ENCODE peak calls at places on chromosome 15, in nine cellular contexts. V is fibroblast of lung, K is pancreas, X is prostate gland, N is colonic mucosa, O is neural progenitor cell, H is Caco-2, U is IMR-90, S is DND-41. D is an unnamed sample. For H3K9me3, the result is how much of the 10 kb centered on the place peaks cover.

GRCh38 chr15:40104296-40104864 is 4.3 kb downstream of the BMF start:
- DNase-seq in V (no peak), K (no peak), X (no peak), N (no peak), O (no peak), H (no peak), U (no peak), S (no peak), D (no peak)

GRCh38 chr15:39624806-39625205 is 43.9 kb downstream of the THBS1 start:
- DNase-seq in V (peak), K (no peak), X (no peak), N (peak), O (no peak), H (no peak), U (peak), S (no peak), D (peak)

GRCh38 chr15:89399390-89400120 is 64.9 kb upstream of the POLG start:
- DNase-seq in V (peak), K (peak), X (no peak), N (peak), O (peak), H (no peak), U (no peak), S (no peak), D (peak)

GRCh38 chr15:51390239-51390931 is 48.9 kb downstream of the GLDN start:
- DNase-seq in V (no peak), K (no peak), X (no peak), N (no peak), O (no peak), H (no peak), U (no peak), S (no peak), D (no peak)

GRCh38 chr15:32918481-32919026 is 200.8 kb downstream of the GREM1 start:
- DNase-seq in V (no peak), K (no peak), X (no peak), N (no peak), O (peak), H (no peak), U (no peak), S (no peak), D (no peak)

GRCh38 chr15:89155656-89156055 is 65.7 kb downstream of the RLBP1 start:
- DNase-seq in V (no peak), K (no peak), X (no peak), N (no peak), O (no peak), H (no peak), U (no peak), S (no peak), D (no peak)

GRCh38 chr15:83477791-83478537 is 30.8 kb downstream of the SH3GL3 start:
- DNase-seq in V (no peak), K (no peak), X (no peak), N (no peak), O (no peak), H (no peak), U (no peak), S (no peak), D (no peak)

GRCh38 chr15:89226359-89227221 is 5.2 kb upstream of the RLBP1 start:
- DNase-seq in V (no peak), K (peak), X (no peak), N (no peak), O (no peak), H (no peak), U (no peak), S (no peak), D (no peak)

GRCh38 chr15:45230246-45230965 is 21.6 kb upstream of the SLC28A2 start:
- DNase-seq in V (no peak), K (no peak), X (no peak), N (no peak), O (no peak), H (no peak), U (no peak), S (no peak), D (no peak)

GRCh38 chr15:31136612-31137328 is 35.2 kb upstream of the TRPM1 start:
- DNase-seq in V (no peak), K (no peak), X (no peak), N (no peak), O (no peak), H (no peak), U (no peak), S (no peak), D (no peak)

GRCh38 chr15:40754574-40754882 is 526 bp downstream of the RMDN3 start:
- DNase-seq in V (no peak), K (no peak), X (no peak), N (peak), O (peak), H (no peak), U (no peak), S (no peak), D (no peak)

GRCh38 chr15:68439506-68439905 is 7.5 kb upstream of the ITGA11 start:
- DNase-seq in V (no peak), K (no peak), X (no peak), N (no peak), O (no peak), H (no peak), U (no peak), S (no peak), D (no peak)

GRCh38 chr15:38868326-38869114 is 303.9 kb upstream of the RASGRP1 start:
- DNase-seq in V (peak), K (no peak), X (no peak), N (peak), O (no peak), H (peak), U (peak), S (no peak), D (no peak)

GRCh38 chr15:45454825-45455224 is 67.7 kb downstream of the SLC30A4 start:
- DNase-seq in V (peak), K (no peak), X (peak), N (peak), O (no peak), H (no peak), U (peak), S (peak), D (peak)

GRCh38 chr15:90268415-90268814 is 2.9 kb downstream of the NGRN start:
- DNase-seq in V (no peak), K (no peak), X (no peak), N (peak), O (peak), H (no peak), U (no peak), S (no peak), D (no peak)

GRCh38 chr15:66675456-66675855 is 26.6 kb upstream of the SMAD6 start:
- DNase-seq in V (no peak), K (no peak), X (no peak), N (no peak), O (no peak), H (no peak), U (no peak), S (peak), D (no peak)

GRCh38 chr15:70195808-70196304 is 98.1 kb upstream of the TLE3 start:
- DNase-seq in V (peak), K (peak), X (peak), N (peak), O (no peak), H (no peak), U (peak), S (no peak), D (no peak)

GRCh38 chr15:65990298-65990981 is 121.1 kb downstream of the RAB11A start:
- DNase-seq in V (no peak), K (no peak), X (no peak), N (no peak), O (no peak), H (no peak), U (no peak), S (no peak), D (no peak)

GRCh38 chr15:42402806-42403205 is 43.5 kb downstream of the CAPN3 start:
- DNase-seq in V (no peak), K (no peak), X (no peak), N (no peak), O (no peak), H (no peak), U (no peak), S (no peak), D (no peak)

GRCh38 chr15:71237456-71238188 is 122.4 kb downstream of the THSD4 start:
- DNase-seq in V (peak), K (no peak), X (no peak), N (peak), O (no peak), H (no peak), U (peak), S (no peak), D (no peak)

GRCh38 chr15:57595011-57595866 is 3.5 kb downstream of the MYZAP start:
- DNase-seq in V (no peak), K (peak), X (no peak), N (no peak), O (no peak), H (no peak), U (no peak), S (no peak), D (no peak)

GRCh38 chr15:65824031-65824743 is 32.1 kb upstream of the DENND4A start:
- DNase-seq in V (peak), K (peak), X (peak), N (peak), O (peak), H (peak), U (peak), S (peak), D (no peak)

GRCh38 chr15:40096094-40096876 is 12.4 kb downstream of the BMF start:
- DNase-seq in V (no peak), K (no peak), X (peak), N (no peak), O (no peak), H (no peak), U (no peak), S (no peak), D (no peak)

GRCh38 chr15:36598529-36599177 is 19.2 kb downstream of the CDIN1 start:
- DNase-seq in V (peak), K (no peak), X (no peak), N (no peak), O (no peak), H (no peak), U (peak), S (no peak), D (no peak)

GRCh38 chr15:91156175-91156726 is 56.2 kb downstream of the SV2B start:
- DNase-seq in V (no peak), K (no peak), X (no peak), N (no peak), O (no peak), H (no peak), U (no peak), S (no peak), D (no peak)

GRCh38 chr15:61654918-61655317 is 405.3 kb downstream of the VPS13C start:
- DNase-seq in V (no peak), K (no peak), X (no peak), N (no peak), O (no peak), H (no peak), U (no peak), S (no peak), D (no peak)

GRCh38 chr15:68367992-68368391 is 64.0 kb downstream of the ITGA11 start:
- DNase-seq in V (no peak), K (no peak), X (no peak), N (no peak), O (no peak), H (no peak), U (no peak), S (no peak), D (no peak)

GRCh38 chr15:44715142-44715796 is 4.0 kb downstream of the B2M start:
- DNase-seq in V (no peak), K (no peak), X (no peak), N (no peak), O (peak), H (no peak), U (no peak), S (no peak), D (no peak)

GRCh38 chr15:33742807-33743206 is 225.5 kb upstream of the CHRM5 start:
- DNase-seq in V (peak), K (no peak), X (no peak), N (no peak), O (no peak), H (no peak), U (no peak), S (no peak), D (no peak)

GRCh38 chr15:80531388-80532184 is 127.4 kb downstream of the ARNT2 start:
- DNase-seq in V (no peak), K (no peak), X (no peak), N (no peak), O (no peak), H (no peak), U (no peak), S (no peak), D (no peak)

GRCh38 chr15:85750807-85751730 is 43.7 kb downstream of the KLHL25 start:
- DNase-seq in V (no peak), K (peak), X (no peak), N (no peak), O (peak), H (peak), U (no peak), S (peak), D (no peak)

GRCh38 chr15:60592386-60593339 is 113.7 kb upstream of the ICE2 start:
- DNase-seq in V (peak), K (peak), X (peak), N (peak), O (peak), H (peak), U (peak), S (peak), D (peak)

DNA sequence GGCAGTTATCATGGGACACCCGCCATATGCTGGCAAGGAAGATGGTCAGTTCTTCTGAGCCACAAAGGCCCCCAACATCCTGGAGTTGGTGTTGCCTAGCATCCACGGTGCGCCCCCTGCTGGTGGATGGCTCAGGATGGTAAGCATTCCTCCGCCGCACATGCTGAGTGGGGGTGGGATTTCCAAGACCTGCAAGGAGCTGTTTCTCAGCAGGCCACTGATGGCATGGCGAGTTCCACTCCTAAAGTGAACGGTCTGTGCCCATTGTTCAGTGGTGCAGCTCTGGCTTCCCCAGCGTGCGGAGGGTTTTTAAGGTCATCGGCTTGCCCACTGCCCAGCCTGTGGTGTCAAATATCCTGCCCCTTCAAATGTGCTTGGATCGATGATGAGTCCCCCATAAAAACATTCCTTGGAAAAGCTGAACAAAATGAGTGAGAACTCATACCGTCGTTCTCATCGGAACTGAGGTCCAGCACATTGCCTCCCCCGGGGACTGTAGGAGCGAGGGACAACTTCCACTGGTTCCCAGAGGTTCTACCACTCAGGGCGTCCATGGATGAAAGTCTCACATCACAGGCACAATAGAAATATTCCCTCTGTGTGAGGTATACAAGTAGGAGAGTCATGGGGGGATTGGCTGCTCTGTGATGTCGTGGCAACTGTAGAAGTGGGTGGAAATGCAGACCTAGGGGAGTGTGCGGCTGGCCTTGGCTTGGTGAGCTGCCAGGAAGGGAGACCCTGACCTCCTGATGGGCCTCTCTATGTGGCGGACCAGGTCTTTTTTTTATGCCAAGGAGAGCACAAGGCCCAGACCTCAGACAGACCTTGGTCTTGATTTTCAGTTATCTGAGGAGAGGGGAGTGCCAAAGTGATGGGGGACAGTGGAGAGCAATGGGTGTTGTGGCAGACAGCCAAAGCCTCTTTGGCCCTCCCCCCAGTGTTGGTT is 102.0 kb downstream of the SNRPN start:
- DNase-seq in V (no peak), K (no peak), X (no peak), N (peak), O (no peak), H (peak), U (no peak), S (peak), D (no peak)
- H3K9me3 ChIP-seq in V (under half), K (under half), X (under half), N (under half), O (under half), H (half or more), U (half or more), S (half or more), D (under half)

DNA sequence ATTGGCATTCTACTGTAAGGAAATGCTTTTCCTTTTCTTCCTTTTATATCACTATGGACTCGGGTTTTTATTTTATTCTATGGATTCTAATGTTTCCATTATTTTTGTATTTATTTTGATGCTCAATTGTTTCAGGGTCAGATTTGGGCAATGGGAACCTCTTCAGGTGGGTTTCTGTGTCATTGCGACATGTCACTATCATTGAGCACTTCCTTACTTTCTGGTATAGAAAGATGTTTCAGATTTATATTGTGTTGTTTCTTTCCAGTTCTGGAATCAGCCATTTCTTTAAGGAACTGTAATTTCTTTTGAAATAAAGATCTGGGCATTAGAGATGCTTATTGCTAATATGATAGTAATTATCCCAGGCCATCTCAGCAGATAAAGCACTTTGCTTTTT is 21.8 kb downstream of the GALK2 start:
- DNase-seq in V (no peak), K (no peak), X (no peak), N (no peak), O (no peak), H (no peak), U (no peak), S (no peak), D (no peak)
- H3K9me3 ChIP-seq in V (under half), K (under half), X (under half), N (under half), O (under half), H (under half), U (under half), S (under half), D (under half)

DNA sequence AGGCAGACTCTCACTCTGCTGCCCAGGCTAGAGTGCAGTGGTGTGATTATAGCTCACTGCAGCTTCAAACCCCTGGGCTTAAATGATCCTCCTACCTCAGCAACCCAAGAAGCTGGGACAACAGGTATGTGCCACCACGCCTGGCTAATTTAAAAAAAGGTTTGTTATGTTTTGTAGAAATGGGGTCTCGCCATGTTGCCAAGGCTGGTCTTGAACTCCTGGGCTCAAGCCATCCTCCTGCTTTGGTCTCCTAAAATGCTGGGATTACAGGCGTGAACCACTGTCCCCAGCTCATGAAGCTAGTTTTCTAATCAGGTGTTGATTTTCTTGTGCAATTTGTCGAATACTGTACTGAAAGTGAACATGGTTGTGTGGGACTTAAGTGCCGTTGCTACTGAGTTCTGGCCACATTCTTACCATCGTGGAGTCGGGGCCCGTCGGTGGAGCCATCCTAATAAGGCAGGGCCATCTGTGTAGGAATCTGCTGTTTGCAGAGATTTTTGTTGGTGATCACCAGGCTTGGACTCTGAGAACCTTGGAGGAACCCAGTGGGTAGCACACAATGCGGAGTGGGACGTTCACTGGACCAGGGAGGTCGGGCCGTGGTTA is 193.2 kb downstream of the GOLGA6L6 start:
- DNase-seq in V (no peak), K (no peak), X (no peak), N (no peak), O (no peak), H (no peak), U (no peak), S (no peak), D (no peak)
- H3K9me3 ChIP-seq in V (under half), K (under half), X (under half), N (under half), O (half or more), H (under half), U (half or more), S (under half), D (under half)

GRCh38 chr15:99996667-99997066 is 263.4 kb upstream of the LYSMD4 start:
- DNase-seq in V (no peak), K (no peak), X (no peak), N (no peak), O (no peak), H (no peak), U (no peak), S (no peak), D (no peak)
- H3K9me3 ChIP-seq in V (under half), K (under half), X (under half), N (under half), O (under half), H (under half), U (under half), S (under half), D (under half)

DNA sequence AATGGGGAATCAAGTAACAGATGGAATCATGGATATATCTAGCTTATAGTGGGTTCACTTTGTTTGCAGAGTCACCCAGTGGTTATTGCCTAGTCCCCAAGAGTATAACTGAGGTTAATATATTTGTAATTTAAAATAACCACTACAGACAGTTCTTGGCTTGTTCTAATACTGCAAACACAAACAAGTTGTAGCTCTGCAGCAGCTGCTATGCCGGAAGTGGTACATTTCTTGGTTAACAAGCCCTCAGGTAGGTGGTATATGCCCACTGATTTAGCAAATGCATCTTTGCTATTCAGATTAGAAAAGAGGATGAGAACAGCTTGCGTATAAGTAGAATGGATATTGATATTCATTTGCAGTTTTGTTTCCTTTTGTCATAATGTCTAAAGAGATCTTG is 984.2 kb downstream of the SQOR start:
- DNase-seq in V (no peak), K (no peak), X (no peak), N (no peak), O (no peak), H (no peak), U (no peak), S (no peak), D (no peak)
- H3K9me3 ChIP-seq in V (under half), K (under half), X (under half), N (under half), O (under half), H (under half), U (under half), S (under half), D (under half)

D was measured in CD4-positive, alpha-beta memory T cell.